ENCODE peak calls at places on chromosome 3, in six cellular contexts. F is colonic mucosa, W is PC-3, C is BE2C, Q is IMR-90, V is astrocyte of the spinal cord. M is an unnamed sample.

GRCh38 chr3:128435058-128435457 is 31.6 kb downstream of the DNAJB8 start:
- DNase-seq in W (peak; percentile 92), F (no peak), C (peak; percentile 86), V (no peak), Q (no peak), M (peak; percentile 29)

GRCh38 chr3:39260957-39261356 is 18.9 kb downstream of the CX3CR1 start:
- DNase-seq in C (peak; percentile 8), V (peak; percentile 79), Q (peak; percentile 71), F (peak; percentile 43), W (peak; percentile 92), M (no peak)

GRCh38 chr3:14148041-14148985 is 23.5 kb downstream of the TMEM43 start:
- DNase-seq in W (no peak), Q (no peak), F (no peak), V (no peak), C (peak; percentile 52), M (peak; percentile 71)

GRCh38 chr3:172708905-172709775 is 1.7 kb downstream of the NCEH1 start:
- DNase-seq in V (no peak), W (peak; percentile 30), Q (peak; percentile 12), F (peak; percentile 55), C (no peak), M (no peak)

GRCh38 chr3:126685493-126685892 is 18.5 kb upstream of the CHCHD6 start:
- DNase-seq in W (no peak), C (no peak), V (peak; percentile 28), F (no peak), Q (no peak), M (no peak)

GRCh38 chr3:144273611-144274010 is 302.0 kb downstream of the DIPK2A start:
- DNase-seq in F (no peak), W (no peak), Q (peak; percentile 15), C (no peak), V (peak; percentile 5), M (no peak)

GRCh38 chr3:109685084-109686079 is 348.0 kb upstream of the DPPA4 start:
- DNase-seq in V (peak; percentile 99), F (peak; percentile 39), C (peak; percentile 25), W (peak; percentile 99), Q (peak; percentile 99), M (no peak)

GRCh38 chr3:127692501-127693335 is 20.0 kb downstream of the ABTB1 start:
- DNase-seq in V (no peak), C (peak; percentile 3), Q (no peak), W (no peak), F (no peak), M (peak; percentile 12)

GRCh38 chr3:52226229-52226817 is 878 bp upstream of the TLR9 start:
- DNase-seq in Q (no peak), C (no peak), W (no peak), F (no peak), V (no peak), M (no peak)

GRCh38 chr3:107752202-107752990 is 229.6 kb downstream of the BBX start:
- DNase-seq in Q (peak; percentile 41), W (peak; percentile 60), C (peak; percentile 32), V (peak; percentile 33), F (peak; percentile 22), M (no peak)

GRCh38 chr3:127410678-127411077 is 122.8 kb upstream of the PRR20G start:
- DNase-seq in Q (no peak), C (no peak), V (no peak), W (no peak), F (peak; percentile 4), M (no peak)

GRCh38 chr3:48077835-48078234 is 61.6 kb upstream of the MAP4 start:
- DNase-seq in W (peak; percentile 25), Q (peak; percentile 31), C (no peak), F (no peak), V (peak; percentile 23), M (no peak)

GRCh38 chr3:108595304-108595703 is 5.8 kb downstream of the DZIP3 start:
- DNase-seq in V (no peak), Q (no peak), C (no peak), W (no peak), F (peak; percentile 22), M (no peak)

GRCh38 chr3:58585005-58585786 is 8.0 kb upstream of the FAM107A start:
- DNase-seq in F (peak; percentile 81), Q (peak; percentile 58), C (peak; percentile 82), W (peak; percentile 85), V (peak; percentile 64), M (peak; percentile 88)

GRCh38 chr3:149080011-149080698 is 6.2 kb downstream of the HLTF start:
- DNase-seq in F (no peak), V (no peak), Q (peak; percentile 8), C (no peak), W (no peak), M (no peak)

GRCh38 chr3:129688310-129688895 is 81.9 kb upstream of the PLXND1 start:
- DNase-seq in Q (peak; percentile 74), V (peak; percentile 70), W (no peak), C (peak; percentile 90), F (peak; percentile 28), M (peak; percentile 72)

GRCh38 chr3:62119139-62119538 is 254.2 kb downstream of the FEZF2 start:
- DNase-seq in W (no peak), C (no peak), V (no peak), F (no peak), Q (no peak), M (no peak)

GRCh38 chr3:113128386-113129015 is 82.9 kb upstream of the BOC start:
- DNase-seq in Q (peak; percentile 23), V (no peak), C (no peak), F (no peak), W (peak; percentile 44), M (no peak)

GRCh38 chr3:24273491-24273890 is 221.2 kb downstream of the THRB start:
- DNase-seq in V (no peak), C (no peak), F (no peak), Q (no peak), W (peak; percentile 88), M (no peak)

GRCh38 chr3:126836220-126836860 is 132.3 kb downstream of the CHCHD6 start:
- DNase-seq in C (no peak), V (no peak), Q (no peak), F (no peak), W (no peak), M (no peak)

GRCh38 chr3:146854523-146854922 is 249.4 kb upstream of the PLSCR5 start:
- DNase-seq in Q (no peak), C (no peak), W (no peak), V (no peak), F (no peak), M (no peak)

GRCh38 chr3:97942801-97943546 is 29.3 kb downstream of the RIOX2 start:
- DNase-seq in Q (no peak), C (no peak), F (no peak), W (no peak), V (peak; percentile 33), M (no peak)

GRCh38 chr3:179871782-179872181 is 165.0 kb downstream of the PEX5L start:
- DNase-seq in V (no peak), W (no peak), F (no peak), C (no peak), Q (no peak), M (no peak)

GRCh38 chr3:148149556-148149955 is 548.1 kb upstream of the AGTR1 start:
- DNase-seq in W (no peak), C (no peak), F (no peak), Q (no peak), V (no peak), M (no peak)

GRCh38 chr3:38001456-38002081 is 11.0 kb downstream of the VILL start:
- DNase-seq in F (no peak), C (no peak), Q (no peak), V (no peak), W (peak; percentile 68), M (no peak)

GRCh38 chr3:38367709-38368108 is 21.1 kb downstream of the XYLB start:
- DNase-seq in V (no peak), C (no peak), F (no peak), Q (no peak), W (no peak), M (no peak)

GRCh38 chr3:184349563-184350470 is 11.6 kb downstream of the CLCN2 start:
- DNase-seq in F (no peak), C (no peak), V (no peak), W (no peak), Q (no peak), M (no peak)

GRCh38 chr3:88141458-88142083 is 8.2 kb upstream of the C3orf38 start:
- DNase-seq in W (peak; percentile 41), C (no peak), Q (peak; percentile 77), F (no peak), V (peak; percentile 50), M (no peak)

GRCh38 chr3:193572426-193572908 is 17.8 kb upstream of the ATP13A4 start:
- DNase-seq in W (peak; percentile 80), V (peak; percentile 66), F (peak; percentile 75), Q (peak; percentile 64), C (peak; percentile 74), M (peak; percentile 64)

GRCh38 chr3:158727499-158728377 is 4.5 kb downstream of the RARRES1 start:
- DNase-seq in F (peak; percentile 80), Q (peak; percentile 83), V (peak; percentile 84), C (peak; percentile 47), W (peak; percentile 84), M (no peak)

GRCh38 chr3:38121451-38121831 is 15.5 kb downstream of the ACAA1 start:
- DNase-seq in Q (no peak), V (no peak), F (no peak), W (no peak), C (no peak), M (no peak)

GRCh38 chr3:163476179-163476578 is 1602.1 kb downstream of the SI start:
- DNase-seq in W (peak; percentile 75), C (no peak), Q (no peak), V (peak; percentile 2), F (no peak), M (no peak)
- TF ChIP-seq CTCF in W (peak; percentile 78), C (peak; percentile 55), Q (no peak), V (peak; percentile 12), F (no peak), M (no peak)

GRCh38 chr3:35654471-35654870 is 15.1 kb downstream of the ARPP21 start:
- DNase-seq in Q (no peak), W (no peak), C (no peak), F (no peak), V (no peak), M (no peak)
- TF ChIP-seq CTCF in Q (no peak), W (no peak), C (no peak), F (no peak), V (no peak), M (no peak)

GRCh38 chr3:9224490-9224889 is 25.0 kb downstream of the SRGAP3 start:
- DNase-seq in V (no peak), C (no peak), Q (no peak), F (no peak), W (peak; percentile 52), M (no peak)
- TF ChIP-seq CTCF in V (no peak), C (no peak), Q (no peak), F (no peak), W (peak; percentile 48), M (no peak)

GRCh38 chr3:11532865-11533490 is 110.7 kb downstream of the VGLL4 start:
- DNase-seq in W (no peak), F (no peak), V (peak; percentile 94), Q (peak; percentile 79), C (no peak), M (no peak)

GRCh38 chr3:11534011-11534782 is 109.5 kb downstream of the VGLL4 start:
- DNase-seq in W (no peak), Q (no peak), C (no peak), F (no peak), V (no peak), M (no peak)

GRCh38 chr3:11529281-11529680 is 114.4 kb downstream of the VGLL4 start:
- DNase-seq in C (no peak), F (no peak), V (peak; percentile 45), Q (peak; percentile 17), W (no peak), M (no peak)

GRCh38 chr3:11534783-11535081 is 109.0 kb downstream of the VGLL4 start:
- DNase-seq in W (no peak), F (no peak), V (no peak), Q (no peak), C (no peak), M (no peak)

GRCh38 chr3:11530153-11530721 is 113.5 kb downstream of the VGLL4 start:
- DNase-seq in C (no peak), F (no peak), W (no peak), V (peak; percentile 99), Q (peak; percentile 98), M (no peak)
- TF ChIP-seq CTCF in C (no peak), F (no peak), W (no peak), V (peak; percentile 28), Q (peak; percentile 42), M (no peak)

M was measured in glutamatergic neuron.